ENCODE peak calls at places on chromosomes 7 and 10, in four cellular contexts. C is IMR-90, Z is K562, R is HepG2. W is an unnamed sample.

GRCh38 chr7:143248781-143249354 is 14.4 kb upstream of the GSTK1 start:
- DNase-seq in C (no peak), Z (no peak), R (peak), W (no peak)

GRCh38 chr10:123144697-123145541 is 3.0 kb upstream of the HMX2 start:
- DNase-seq in C (no peak), Z (peak), R (no peak), W (no peak)

GRCh38 chr7:110623436-110623835 is 467.5 kb upstream of the LRRN3 start:
- DNase-seq in C (no peak), Z (no peak), R (no peak), W (no peak)

GRCh38 chr10:67883710-67884312 is 645 bp upstream of the SIRT1 start:
- DNase-seq in C (no peak), Z (no peak), R (no peak), W (no peak)

GRCh38 chr10:100043796-100044195 is 34.0 kb upstream of the DNMBP start:
- DNase-seq in C (peak), Z (no peak), R (no peak), W (no peak)

GRCh38 chr7:116702046-116702445 is 30.1 kb downstream of the MET start:
- DNase-seq in C (no peak), Z (no peak), R (no peak), W (no peak)

GRCh38 chr10:114458955-114459354 is 54.7 kb upstream of the AFAP1L2 start:
- DNase-seq in C (peak), Z (peak), R (peak), W (no peak)

GRCh38 chr7:30226593-30227268 is 57.7 kb upstream of the ZNRF2 start:
- DNase-seq in C (no peak), Z (no peak), R (peak), W (no peak)

GRCh38 chr10:113059001-113059780 is 109.1 kb downstream of the TCF7L2 start:
- DNase-seq in C (peak), Z (no peak), R (peak), W (no peak)

GRCh38 chr7:12322287-12322902 is 81.3 kb downstream of the VWDE start:
- DNase-seq in C (peak), Z (no peak), R (peak), W (no peak)

GRCh38 chr7:155984028-155984607 is 171.9 kb upstream of the SHH start:
- DNase-seq in C (no peak), Z (no peak), R (no peak), W (no peak)

GRCh38 chr10:13956826-13957225 is 370.1 kb downstream of the PRPF18 start:
- DNase-seq in C (peak), Z (no peak), R (peak), W (no peak)

GRCh38 chr7:137592232-137592896 is 248.8 kb upstream of the PTN start:
- DNase-seq in C (peak), Z (peak), R (peak), W (no peak)

GRCh38 chr7:131109757-131110293 is 217.9 kb upstream of the MKLN1 start:
- DNase-seq in C (peak), Z (peak), R (peak), W (no peak)
- TF ChIP-seq MXI1 in C (no peak), Z (no peak), R (peak), W (no peak)

GRCh38 chr7:157337316-157338149 is 729 bp downstream of the DNAJB6 start:
- DNase-seq in C (peak), Z (peak), R (peak), W (no peak)
- TF ChIP-seq MXI1 in C (peak), Z (no peak), R (peak), W (peak)

DNA sequence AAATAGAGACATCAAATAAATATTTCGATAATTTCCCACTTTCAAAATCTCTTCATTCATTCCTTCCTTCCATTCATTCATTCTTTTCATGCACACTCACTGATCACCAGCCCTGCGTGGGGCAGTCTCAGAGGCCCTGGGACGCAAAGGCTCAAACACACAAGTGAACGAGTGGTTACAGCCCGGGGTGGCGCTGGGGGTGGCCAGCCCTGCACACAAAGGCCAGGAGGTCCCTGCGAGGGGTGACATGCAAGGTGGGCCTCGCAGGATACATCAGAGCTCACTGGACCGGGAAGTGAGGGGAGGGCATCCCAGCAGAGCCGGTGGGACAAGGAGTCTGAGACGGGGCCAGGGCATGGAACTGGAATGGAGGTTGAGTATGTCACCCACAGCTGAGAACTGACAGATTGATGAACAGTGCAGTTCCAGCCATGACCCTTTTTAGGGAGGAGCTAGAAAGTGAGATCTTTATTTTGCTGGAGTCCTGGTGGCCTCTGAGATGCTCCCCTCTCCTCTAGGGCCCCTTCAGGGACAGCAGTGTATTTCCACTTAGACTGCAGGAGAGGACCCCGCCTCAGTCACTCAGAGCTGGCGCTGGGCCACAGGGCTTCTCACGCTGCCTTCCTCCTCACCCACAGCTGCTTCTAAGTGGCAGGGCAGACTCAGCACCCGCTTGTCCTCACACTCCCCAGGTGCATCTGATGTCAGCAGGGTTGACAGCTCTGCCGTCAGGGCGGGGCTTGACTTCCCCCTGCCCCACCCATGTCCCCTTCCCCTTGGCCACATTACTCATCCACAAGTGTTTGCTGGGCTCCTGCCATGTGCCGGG is 29.7 kb upstream of the TTYH3 start:
- DNase-seq in C (no peak), Z (no peak), R (no peak), W (no peak)
- TF ChIP-seq MXI1 in C (no peak), Z (no peak), R (no peak), W (no peak)

DNA sequence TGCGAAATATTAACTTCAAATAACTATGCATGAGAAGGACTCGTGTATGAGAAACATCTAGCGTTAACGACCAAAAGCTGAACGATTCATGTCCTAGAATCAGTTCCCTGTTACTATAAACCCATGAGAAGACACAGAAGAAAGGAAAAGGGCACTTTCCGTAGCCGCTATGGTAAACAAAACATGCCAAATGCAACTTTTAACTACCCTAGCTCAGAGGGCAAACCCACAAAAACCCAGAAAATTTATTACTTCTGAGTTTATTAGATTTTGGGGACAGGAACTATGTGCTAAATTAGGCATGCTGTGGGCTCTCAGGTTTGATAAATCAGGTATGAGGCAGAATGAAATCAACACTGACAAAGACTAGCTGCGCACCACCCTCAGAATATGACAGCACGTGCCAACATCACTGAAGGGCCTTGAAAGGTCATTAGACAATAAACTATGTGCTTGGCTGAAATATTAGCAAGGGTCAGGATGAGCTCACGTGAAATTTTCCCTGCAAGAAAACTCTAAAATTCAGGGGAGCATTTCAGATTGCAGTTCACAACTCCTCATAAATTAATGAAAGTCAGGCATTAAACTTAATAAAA is 102.6 kb downstream of the GLI3 start:
- DNase-seq in C (no peak), Z (no peak), R (no peak), W (no peak)
- TF ChIP-seq MXI1 in C (no peak), Z (no peak), R (no peak), W (no peak)

W was measured in GM12878.